ENCODE peak calls at places on chromosomes 13 and 19, in ten cellular contexts. M is globus pallidus; H is retina; S is OCI-M1; A is AG08396; T is hepatic stellate cell; F is naive thymus-derived CD8-positive, alpha-beta T cell; X is immature natural killer cell; L is NCI-H2081; D is NCI-H2029. W is an unnamed sample.

GRCh38 chr13:85277753-85278152 is 521.5 kb downstream of the SLITRK6 start:
- DNase-seq in F (no peak), T (peak), H (no peak), A (peak), S (no peak), D (no peak), M (no peak), X (no peak), L (no peak), W (no peak)

GRCh38 chr13:106691861-106692260 is 123.9 kb upstream of the ARGLU1 start:
- DNase-seq in T (no peak), H (no peak), F (no peak), A (no peak), S (no peak), L (no peak), D (no peak), M (no peak), X (no peak), W (no peak)

GRCh38 chr13:93230466-93230865 is 3.9 kb downstream of the GPC6 start:
- DNase-seq in F (no peak), A (peak), D (no peak), S (no peak), T (peak), X (no peak), L (no peak), H (no peak), M (no peak), W (no peak)

GRCh38 chr19:17073869-17074627 is 1.2 kb downstream of the HAUS8 start:
- DNase-seq in T (peak), A (no peak), S (peak), X (no peak), F (no peak), M (no peak), D (peak), H (no peak), L (peak), W (no peak)

GRCh38 chr13:64127192-64127591 is 2711.5 kb upstream of the PCDH20 start:
- DNase-seq in D (no peak), X (no peak), L (no peak), M (no peak), A (no peak), F (no peak), H (no peak), T (no peak), S (no peak), W (no peak)

GRCh38 chr13:111895896-111896821 is 170.8 kb upstream of the SOX1 start:
- DNase-seq in H (peak), D (no peak), S (no peak), M (no peak), T (no peak), F (no peak), X (no peak), L (no peak), A (no peak), W (no peak)

GRCh38 chr13:96091164-96091931 is 1.4 kb downstream of the HS6ST3 start:
- DNase-seq in X (no peak), M (peak), S (no peak), H (peak), T (no peak), F (no peak), A (peak), D (no peak), L (no peak), W (no peak)

GRCh38 chr19:40555978-40556689 is 20.5 kb upstream of the SHKBP1 start:
- DNase-seq in H (no peak), M (no peak), S (no peak), F (no peak), L (no peak), A (no peak), X (no peak), D (no peak), T (no peak), W (no peak)

W was measured in pons.